ENCODE peak calls at places on chromosome 11, in seven cellular contexts. P is IMR-90, N is BJ, F is uterus, H is spleen, Y is SK-N-SH, A is left lung. G is an unnamed sample.

GRCh38 chr11:87897921-87898320 is 277.3 kb downstream of the RAB38 start:
- DNase-seq in P (no peak), N (no peak), F (no peak), H (no peak), Y (no peak), A (no peak), G (no peak)

GRCh38 chr11:126440792-126441514 is 85.5 kb downstream of the ST3GAL4 start:
- DNase-seq in P (peak), N (no peak), F (peak), H (peak), Y (peak), A (peak), G (peak)

GRCh38 chr11:118263694-118264567 is at the start of gene MPZL2:
- DNase-seq in P (no peak), N (no peak), F (no peak), H (peak), Y (no peak), A (peak), G (peak)

GRCh38 chr11:29432719-29433325 is 584.0 kb downstream of the KCNA4 start:
- DNase-seq in P (peak), N (no peak), F (no peak), H (no peak), Y (peak), A (no peak), G (no peak)

GRCh38 chr11:73361953-73362776 is 14.0 kb upstream of the RELT start:
- DNase-seq in P (no peak), N (no peak), F (no peak), H (no peak), Y (peak), A (no peak), G (no peak)

GRCh38 chr11:59174664-59175033 is 2.7 kb downstream of the DTX4 start:
- DNase-seq in P (peak), N (no peak), F (no peak), H (no peak), Y (no peak), A (no peak), G (no peak)

GRCh38 chr11:24155792-24156191 is 341.1 kb upstream of the LUZP2 start:
- DNase-seq in P (no peak), N (no peak), F (no peak), H (no peak), Y (no peak), A (no peak), G (peak)

GRCh38 chr11:12494699-12495098 is 117.3 kb downstream of the PARVA start:
- DNase-seq in P (peak), N (no peak), F (no peak), H (no peak), Y (no peak), A (no peak), G (no peak)

GRCh38 chr11:27757953-27758352 is 57.7 kb upstream of the BDNF start:
- DNase-seq in P (peak), N (peak), F (no peak), H (no peak), Y (no peak), A (no peak), G (no peak)

GRCh38 chr11:45926536-45927331 is 4.3 kb downstream of the LARGE2 start:
- DNase-seq in P (no peak), N (no peak), F (no peak), H (peak), Y (no peak), A (no peak), G (no peak)

GRCh38 chr11:83070044-83070877 is 1.4 kb downstream of the RAB30 start:
- DNase-seq in P (peak), N (no peak), F (peak), H (no peak), Y (no peak), A (no peak), G (no peak)

GRCh38 chr11:13287681-13288080 is 10.1 kb downstream of the BMAL1 start:
- DNase-seq in P (no peak), N (no peak), F (no peak), H (no peak), Y (no peak), A (no peak), G (no peak)

GRCh38 chr11:60872952-60873524 is 5.7 kb downstream of the ZP1 start:
- DNase-seq in P (peak), N (peak), F (no peak), H (peak), Y (peak), A (no peak), G (peak)

GRCh38 chr11:120324932-120325810 is at the start of gene TLCD5:
- DNase-seq in P (peak), N (no peak), F (peak), H (peak), Y (peak), A (peak), G (peak)

GRCh38 chr11:42521994-42522393 is 789.8 kb upstream of the API5 start:
- DNase-seq in P (no peak), N (no peak), F (no peak), H (no peak), Y (no peak), A (no peak), G (no peak)

GRCh38 chr11:70423523-70424505 is 25.5 kb downstream of the CTTN start:
- DNase-seq in P (peak), N (peak), F (peak), H (no peak), Y (no peak), A (peak), G (no peak)

GRCh38 chr11:62555464-62556092 is 9.0 kb upstream of the AHNAK start:
- DNase-seq in P (peak), N (no peak), F (no peak), H (no peak), Y (peak), A (peak), G (no peak)

GRCh38 chr11:8247312-8247711 is 16.4 kb downstream of the LMO1 start:
- DNase-seq in P (no peak), N (no peak), F (no peak), H (peak), Y (no peak), A (no peak), G (no peak)

GRCh38 chr11:33697997-33698396 is 2.6 kb downstream of the C11orf91 start:
- DNase-seq in P (no peak), N (no peak), F (no peak), H (no peak), Y (no peak), A (no peak), G (no peak)
- TF ChIP-seq CTCF in P (no peak), N (no peak), F (no peak), H (no peak), Y (no peak), A (no peak), G (no peak)

GRCh38 chr11:76768091-76769047 is 14.8 kb upstream of the TSKU start:
- DNase-seq in P (no peak), N (no peak), F (peak), H (peak), Y (no peak), A (peak), G (peak)
- H3K4me3 ChIP-seq in P (no peak), N (no peak), F (no peak), H (no peak), Y (no peak), A (no peak), G (no peak)

GRCh38 chr11:67695606-67696005 is 21.2 kb upstream of the ALDH3B2 start:
- DNase-seq in P (no peak), N (no peak), F (no peak), H (no peak), Y (no peak), A (no peak), G (no peak)

GRCh38 chr11:67687986-67688385 is 13.6 kb upstream of the ALDH3B2 start:
- DNase-seq in P (no peak), N (no peak), F (no peak), H (no peak), Y (no peak), A (no peak), G (no peak)

GRCh38 chr11:67694875-67695555 is 20.6 kb upstream of the ALDH3B2 start:
- DNase-seq in P (no peak), N (no peak), F (no peak), H (no peak), Y (no peak), A (no peak), G (no peak)

GRCh38 chr11:67689178-67689577 is 14.8 kb upstream of the ALDH3B2 start:
- DNase-seq in P (no peak), N (no peak), F (no peak), H (no peak), Y (no peak), A (no peak), G (no peak)

GRCh38 chr11:67691149-67691548 is 16.7 kb upstream of the ALDH3B2 start:
- DNase-seq in P (no peak), N (no peak), F (no peak), H (no peak), Y (no peak), A (no peak), G (no peak)
- TF ChIP-seq CTCF in P (no peak), N (peak), F (no peak), H (no peak), Y (peak), A (no peak), G (peak)

GRCh38 chr11:10673476-10674062 is 20.0 kb downstream of the IRAG1 start:
- DNase-seq in P (peak), N (no peak), F (no peak), H (no peak), Y (no peak), A (no peak), G (no peak)

GRCh38 chr11:10674440-10674855 is 19.1 kb downstream of the IRAG1 start:
- DNase-seq in P (no peak), N (no peak), F (no peak), H (no peak), Y (no peak), A (no peak), G (no peak)

GRCh38 chr11:10679644-10680043 is 13.9 kb downstream of the IRAG1 start:
- DNase-seq in P (no peak), N (no peak), F (no peak), H (no peak), Y (no peak), A (no peak), G (no peak)

GRCh38 chr11:10678106-10678505 is 15.4 kb downstream of the IRAG1 start:
- DNase-seq in P (no peak), N (no peak), F (no peak), H (no peak), Y (no peak), A (no peak), G (no peak)

GRCh38 chr11:10674991-10675440 is 18.5 kb downstream of the IRAG1 start:
- DNase-seq in P (no peak), N (no peak), F (peak), H (no peak), Y (no peak), A (no peak), G (no peak)
- H3K4me3 ChIP-seq in P (no peak), N (no peak), F (peak), H (no peak), Y (no peak), A (no peak), G (no peak)

GRCh38 chr11:134819026-134819425 is 407.0 kb upstream of the B3GAT1 start:
- DNase-seq in P (no peak), N (no peak), F (no peak), H (no peak), Y (no peak), A (no peak), G (peak)
- TF ChIP-seq CTCF in P (no peak), N (no peak), F (no peak), H (no peak), Y (no peak), A (no peak), G (peak)

GRCh38 chr11:74806267-74806666 is 57.6 kb downstream of the RNF169 start:
- DNase-seq in P (no peak), N (no peak), F (no peak), H (no peak), Y (no peak), A (no peak), G (no peak)

GRCh38 chr11:74809820-74810219 is 61.2 kb downstream of the RNF169 start:
- DNase-seq in P (no peak), N (no peak), F (no peak), H (no peak), Y (no peak), A (no peak), G (no peak)
- H3K4me3 ChIP-seq in P (no peak), N (no peak), F (no peak), H (no peak), Y (no peak), A (no peak), G (no peak)